ENCODE peak calls at places on chromosomes 7 and 10, in seven cellular contexts. C is CD8-positive, alpha-beta T cell; H is NCI-H1105; O is Daoy; E is left colon; S is NCI-H2081; Q is NCI-H1694 treated with DMSO at 0.1 percent for 48 hours. N is an unnamed sample.

GRCh38 chr10:113058175-113058961 is 108.3 kb downstream of the TCF7L2 start:
- DNase-seq in C (no peak), H (peak), O (peak), E (peak), S (no peak), Q (peak), N (peak)

GRCh38 chr7:40436761-40437160 is 302.0 kb downstream of the SUGCT start:
- DNase-seq in C (no peak), H (no peak), O (no peak), E (no peak), S (no peak), Q (no peak), N (no peak)

GRCh38 chr10:22606164-22606614 is 108.2 kb downstream of the PIP4K2A start:
- DNase-seq in C (peak), H (no peak), O (peak), E (peak), S (no peak), Q (no peak), N (no peak)

GRCh38 chr7:102190777-102191176 is 95.9 kb upstream of the SH2B2 start:
- DNase-seq in C (no peak), H (no peak), O (no peak), E (no peak), S (no peak), Q (no peak), N (no peak)

GRCh38 chr7:15113752-15114151 is 211.2 kb upstream of the DGKB start:
- DNase-seq in C (no peak), H (no peak), O (no peak), E (no peak), S (no peak), Q (no peak), N (no peak)

GRCh38 chr7:139105037-139105382 is 4.5 kb downstream of the ZC3HAV1 start:
- DNase-seq in C (no peak), H (no peak), O (no peak), E (no peak), S (no peak), Q (no peak), N (no peak)

GRCh38 chr7:130276796-130277762 is 10.4 kb downstream of the CPA2 start:
- DNase-seq in C (no peak), H (no peak), O (peak), E (no peak), S (peak), Q (no peak), N (no peak)

GRCh38 chr7:19122018-19122588 is 4.7 kb upstream of the TWIST1 start:
- DNase-seq in C (no peak), H (peak), O (peak), E (no peak), S (peak), Q (peak), N (peak)

GRCh38 chr10:42976353-42977031 is 100.4 kb upstream of the RET start:
- DNase-seq in C (no peak), H (no peak), O (no peak), E (peak), S (no peak), Q (no peak), N (no peak)

GRCh38 chr10:77812741-77813140 is 113.8 kb downstream of the DLG5 start:
- DNase-seq in C (no peak), H (no peak), O (no peak), E (no peak), S (no peak), Q (no peak), N (no peak)

GRCh38 chr7:30755384-30756154 is 3.6 kb downstream of the INMT start:
- DNase-seq in C (no peak), H (no peak), O (no peak), E (no peak), S (no peak), Q (no peak), N (no peak)

GRCh38 chr7:139914306-139914747 is 85.3 kb downstream of the TBXAS1 start:
- DNase-seq in C (no peak), H (no peak), O (no peak), E (no peak), S (no peak), Q (no peak), N (no peak)

GRCh38 chr7:22640269-22640668 is 86.7 kb upstream of the IL6 start:
- DNase-seq in C (no peak), H (no peak), O (no peak), E (no peak), S (no peak), Q (no peak), N (no peak)

GRCh38 chr7:151393031-151393977 is 16.5 kb downstream of the WDR86 start:
- DNase-seq in C (no peak), H (no peak), O (no peak), E (no peak), S (no peak), Q (no peak), N (no peak)

GRCh38 chr10:20953120-20953519 is 56.0 kb upstream of the NEBL start:
- DNase-seq in C (no peak), H (no peak), O (no peak), E (no peak), S (no peak), Q (no peak), N (no peak)

GRCh38 chr10:28375399-28376354 is 72.8 kb upstream of the MPP7 start:
- DNase-seq in C (no peak), H (no peak), O (peak), E (peak), S (no peak), Q (no peak), N (no peak)

GRCh38 chr7:7641129-7641663 is 644 bp downstream of the UMAD1 start:
- DNase-seq in C (no peak), H (no peak), O (no peak), E (no peak), S (no peak), Q (no peak), N (peak)

GRCh38 chr7:20249924-20250323 is 32.7 kb upstream of the MACC1 start:
- DNase-seq in C (no peak), H (no peak), O (peak), E (no peak), S (no peak), Q (no peak), N (no peak)

GRCh38 chr7:73931502-73931901 is 70.5 kb downstream of the TMEM270 start:
- DNase-seq in C (no peak), H (no peak), O (no peak), E (no peak), S (no peak), Q (no peak), N (no peak)

GRCh38 chr7:148698397-148699023 is at the start of gene CUL1:
- DNase-seq in C (peak), H (peak), O (peak), E (peak), S (peak), Q (peak), N (peak)

GRCh38 chr7:141731476-141732149 is 6.5 kb upstream of the SSBP1 start:
- DNase-seq in C (no peak), H (no peak), O (no peak), E (no peak), S (no peak), Q (no peak), N (no peak)

GRCh38 chr10:7239312-7239985 is 171.4 kb downstream of the SFMBT2 start:
- DNase-seq in C (no peak), H (no peak), O (no peak), E (no peak), S (no peak), Q (no peak), N (no peak)

GRCh38 chr10:74743401-74743800 is 83.0 kb upstream of the KAT6B start:
- DNase-seq in C (no peak), H (no peak), O (no peak), E (no peak), S (no peak), Q (no peak), N (no peak)

GRCh38 chr7:121831320-121831719 is 41.6 kb upstream of the PTPRZ1 start:
- DNase-seq in C (no peak), H (peak), O (peak), E (no peak), S (peak), Q (no peak), N (no peak)

GRCh38 chr7:23468721-23469149 is 1.6 kb downstream of the IGF2BP3 start:
- DNase-seq in C (no peak), H (no peak), O (peak), E (no peak), S (no peak), Q (no peak), N (no peak)

GRCh38 chr7:105353752-105354328 is 34.9 kb downstream of the SRPK2 start:
- DNase-seq in C (peak), H (no peak), O (peak), E (peak), S (no peak), Q (no peak), N (no peak)

GRCh38 chr10:85863301-85864172 is 503.1 kb downstream of the GRID1 start:
- DNase-seq in C (no peak), H (no peak), O (no peak), E (no peak), S (no peak), Q (no peak), N (no peak)

GRCh38 chr10:12503311-12503710 is 154.0 kb downstream of the CAMK1D start:
- DNase-seq in C (no peak), H (peak), O (no peak), E (no peak), S (no peak), Q (no peak), N (no peak)

GRCh38 chr7:105587899-105588690 is 6.8 kb upstream of the EFCAB10 start:
- DNase-seq in C (no peak), H (no peak), O (peak), E (no peak), S (no peak), Q (no peak), N (no peak)

GRCh38 chr7:44067064-44067951 is 1.9 kb upstream of the PGAM2 start:
- DNase-seq in C (no peak), H (no peak), O (no peak), E (peak), S (no peak), Q (no peak), N (peak)

GRCh38 chr7:79787101-79787500 is 333.6 kb upstream of the MAGI2 start:
- DNase-seq in C (no peak), H (no peak), O (no peak), E (no peak), S (no peak), Q (no peak), N (no peak)

GRCh38 chr7:80937336-80937735 is 18.5 kb upstream of the SEMA3C start:
- DNase-seq in C (no peak), H (no peak), O (no peak), E (no peak), S (no peak), Q (no peak), N (no peak)

N was measured in DMS 273 treated with DMSO at 0.1 percent for 48 hours.